ENCODE peak calls at places on chromosomes 6 and 20, in seven cellular contexts. One of them, this sample, is unnamed. For H3K27me3 and H3K4me1, the result is how much of the 10 kb centered on the place peaks cover.

GRCh38 chr6:140744648-140745320 is 1370.3 kb upstream of the CITED2 start:
- DNase-seq in right atrium auricular region: no peak
- DNase-seq in pancreas: no peak
- DNase-seq in mesendoderm: no peak
- DNase-seq in cardiac muscle cell: peak
- DNase-seq in mammary epithelial cell: peak
- DNase-seq in K562: no peak
- DNase-seq in this sample: peak

GRCh38 chr6:97456070-97456469 is 173.1 kb upstream of the MMS22L start:
- DNase-seq in mesendoderm: peak
- DNase-seq in right atrium auricular region: no peak
- DNase-seq in K562: no peak
- DNase-seq in mammary epithelial cell: no peak
- DNase-seq in pancreas: no peak
- DNase-seq in cardiac muscle cell: no peak
- DNase-seq in this sample: no peak

GRCh38 chr20:63167026-63167917 is 48.7 kb downstream of the YTHDF1 start:
- DNase-seq in mammary epithelial cell: no peak
- DNase-seq in right atrium auricular region: no peak
- DNase-seq in K562: peak
- DNase-seq in pancreas: no peak
- DNase-seq in mesendoderm: peak
- DNase-seq in cardiac muscle cell: no peak
- DNase-seq in this sample: no peak

GRCh38 chr20:1205802-1206201 is 2.5 kb downstream of the C20orf202 start:
- DNase-seq in mammary epithelial cell: no peak
- DNase-seq in mesendoderm: no peak
- DNase-seq in K562: no peak
- DNase-seq in pancreas: no peak
- DNase-seq in cardiac muscle cell: no peak
- DNase-seq in right atrium auricular region: no peak
- DNase-seq in this sample: no peak

GRCh38 chr6:45697605-45698004 is 318.1 kb downstream of the CLIC5 start:
- DNase-seq in right atrium auricular region: no peak
- DNase-seq in cardiac muscle cell: peak
- DNase-seq in K562: no peak
- DNase-seq in pancreas: no peak
- DNase-seq in mesendoderm: peak
- DNase-seq in mammary epithelial cell: peak
- DNase-seq in this sample: peak

GRCh38 chr6:110625883-110626282 is 149.5 kb upstream of the SLC22A16 start:
- DNase-seq in cardiac muscle cell: peak
- DNase-seq in pancreas: no peak
- DNase-seq in mesendoderm: no peak
- DNase-seq in K562: no peak
- DNase-seq in mammary epithelial cell: peak
- DNase-seq in right atrium auricular region: no peak
- DNase-seq in this sample: no peak

GRCh38 chr20:52493177-52493711 is 301.7 kb upstream of the ZFP64 start:
- DNase-seq in pancreas: no peak
- DNase-seq in mesendoderm: no peak
- DNase-seq in K562: no peak
- DNase-seq in mammary epithelial cell: no peak
- DNase-seq in right atrium auricular region: peak
- DNase-seq in cardiac muscle cell: peak
- DNase-seq in this sample: peak

GRCh38 chr6:10391799-10392198 is 23.1 kb downstream of the TFAP2A start:
- DNase-seq in pancreas: no peak
- DNase-seq in right atrium auricular region: no peak
- DNase-seq in mammary epithelial cell: no peak
- DNase-seq in mesendoderm: no peak
- DNase-seq in cardiac muscle cell: no peak
- DNase-seq in K562: no peak
- DNase-seq in this sample: no peak

GRCh38 chr20:19272976-19273654 is 60.7 kb downstream of the SLC24A3 start:
- DNase-seq in mesendoderm: no peak
- DNase-seq in mammary epithelial cell: no peak
- DNase-seq in pancreas: no peak
- DNase-seq in cardiac muscle cell: no peak
- DNase-seq in K562: no peak
- DNase-seq in right atrium auricular region: no peak
- DNase-seq in this sample: no peak

GRCh38 chr6:1870902-1871301 is 261.2 kb downstream of the FOXC1 start:
- DNase-seq in K562: no peak
- DNase-seq in right atrium auricular region: no peak
- DNase-seq in mesendoderm: peak
- DNase-seq in mammary epithelial cell: no peak
- DNase-seq in cardiac muscle cell: no peak
- DNase-seq in pancreas: no peak
- DNase-seq in this sample: no peak

GRCh38 chr6:137926207-137926731 is 59.2 kb downstream of the TNFAIP3 start:
- DNase-seq in K562: peak
- DNase-seq in cardiac muscle cell: peak
- DNase-seq in mammary epithelial cell: peak
- DNase-seq in mesendoderm: peak
- DNase-seq in pancreas: no peak
- DNase-seq in right atrium auricular region: no peak
- DNase-seq in this sample: peak

GRCh38 chr6:169564453-169565240 is 137.2 kb downstream of the WDR27 start:
- DNase-seq in K562: no peak
- DNase-seq in mammary epithelial cell: no peak
- DNase-seq in pancreas: no peak
- DNase-seq in right atrium auricular region: no peak
- DNase-seq in cardiac muscle cell: no peak
- DNase-seq in mesendoderm: no peak
- DNase-seq in this sample: no peak

GRCh38 chr6:169997187-169997929 is 245.9 kb downstream of the ERMARD start:
- DNase-seq in cardiac muscle cell: no peak
- DNase-seq in right atrium auricular region: no peak
- DNase-seq in mammary epithelial cell: peak
- DNase-seq in K562: no peak
- DNase-seq in mesendoderm: no peak
- DNase-seq in pancreas: no peak
- DNase-seq in this sample: no peak

GRCh38 chr6:139654888-139655782 is 280.7 kb upstream of the CITED2 start:
- DNase-seq in mammary epithelial cell: no peak
- DNase-seq in right atrium auricular region: no peak
- DNase-seq in K562: no peak
- DNase-seq in mesendoderm: peak
- DNase-seq in pancreas: no peak
- DNase-seq in cardiac muscle cell: no peak
- DNase-seq in this sample: no peak

GRCh38 chr20:7579888-7580287 is 360.4 kb downstream of the HAO1 start:
- DNase-seq in K562: no peak
- DNase-seq in mesendoderm: peak
- DNase-seq in right atrium auricular region: no peak
- DNase-seq in cardiac muscle cell: no peak
- DNase-seq in mammary epithelial cell: peak
- DNase-seq in pancreas: no peak
- DNase-seq in this sample: no peak

GRCh38 chr6:112691289-112691688 is 344.2 kb downstream of the RFPL4B start:
- DNase-seq in K562: no peak
- DNase-seq in mammary epithelial cell: peak
- DNase-seq in cardiac muscle cell: peak
- DNase-seq in right atrium auricular region: no peak
- DNase-seq in pancreas: no peak
- DNase-seq in mesendoderm: peak
- DNase-seq in this sample: peak

GRCh38 chr6:113908801-113909200 is 51.7 kb downstream of the MARCKS start:
- DNase-seq in cardiac muscle cell: peak
- DNase-seq in mammary epithelial cell: no peak
- DNase-seq in mesendoderm: peak
- DNase-seq in K562: no peak
- DNase-seq in right atrium auricular region: no peak
- DNase-seq in pancreas: no peak
- DNase-seq in this sample: no peak

GRCh38 chr6:77178821-77179220 is 284.5 kb downstream of the HTR1B start:
- DNase-seq in cardiac muscle cell: peak
- DNase-seq in mammary epithelial cell: peak
- DNase-seq in mesendoderm: no peak
- DNase-seq in right atrium auricular region: no peak
- DNase-seq in K562: no peak
- DNase-seq in pancreas: no peak
- DNase-seq in this sample: no peak

GRCh38 chr6:16181429-16182359 is 52.8 kb downstream of the MYLIP start:
- DNase-seq in mesendoderm: no peak
- DNase-seq in K562: no peak
- DNase-seq in right atrium auricular region: no peak
- DNase-seq in mammary epithelial cell: peak
- DNase-seq in pancreas: peak
- DNase-seq in cardiac muscle cell: no peak
- DNase-seq in this sample: no peak

GRCh38 chr6:132114201-132114860 is 163.2 kb upstream of the CCN2 start:
- DNase-seq in right atrium auricular region: no peak
- DNase-seq in mesendoderm: no peak
- DNase-seq in cardiac muscle cell: peak
- DNase-seq in K562: no peak
- DNase-seq in mammary epithelial cell: peak
- DNase-seq in pancreas: no peak
- DNase-seq in this sample: peak

GRCh38 chr20:54337131-54337530 is 129.2 kb downstream of the PFDN4 start:
- DNase-seq in pancreas: no peak
- DNase-seq in cardiac muscle cell: no peak
- DNase-seq in mesendoderm: no peak
- DNase-seq in K562: no peak
- DNase-seq in right atrium auricular region: no peak
- DNase-seq in mammary epithelial cell: no peak
- DNase-seq in this sample: no peak

GRCh38 chr6:154893927-154894326 is 101.2 kb upstream of the TIAM2 start:
- DNase-seq in cardiac muscle cell: no peak
- DNase-seq in mammary epithelial cell: no peak
- DNase-seq in pancreas: no peak
- DNase-seq in K562: no peak
- DNase-seq in right atrium auricular region: no peak
- DNase-seq in mesendoderm: no peak
- DNase-seq in this sample: peak

GRCh38 chr6:119742188-119742803 is 392.7 kb upstream of the MAN1A1 start:
- DNase-seq in pancreas: peak
- DNase-seq in right atrium auricular region: peak
- DNase-seq in K562: peak
- DNase-seq in cardiac muscle cell: peak
- DNase-seq in mesendoderm: peak
- DNase-seq in mammary epithelial cell: peak
- DNase-seq in this sample: peak

GRCh38 chr20:32984196-32984595 is 20.0 kb downstream of the SUN5 start:
- DNase-seq in right atrium auricular region: no peak
- DNase-seq in mesendoderm: peak
- DNase-seq in cardiac muscle cell: no peak
- DNase-seq in mammary epithelial cell: no peak
- DNase-seq in pancreas: no peak
- DNase-seq in K562: peak
- DNase-seq in this sample: no peak

GRCh38 chr20:51505566-51505965 is 37.0 kb downstream of the NFATC2 start:
- DNase-seq in pancreas: no peak
- DNase-seq in mesendoderm: no peak
- DNase-seq in right atrium auricular region: no peak
- DNase-seq in K562: no peak
- DNase-seq in cardiac muscle cell: no peak
- DNase-seq in mammary epithelial cell: no peak
- DNase-seq in this sample: no peak

GRCh38 chr6:5085638-5086293 is 625 bp downstream of the PPP1R3G start:
- DNase-seq in right atrium auricular region: no peak
- DNase-seq in mammary epithelial cell: peak
- DNase-seq in mesendoderm: peak
- DNase-seq in pancreas: no peak
- DNase-seq in cardiac muscle cell: peak
- DNase-seq in K562: no peak
- DNase-seq in this sample: no peak

GRCh38 chr20:2331901-2332565 is 36.2 kb downstream of the TGM3 start:
- DNase-seq in cardiac muscle cell: no peak
- DNase-seq in mammary epithelial cell: no peak
- DNase-seq in mesendoderm: no peak
- DNase-seq in K562: no peak
- DNase-seq in pancreas: no peak
- DNase-seq in right atrium auricular region: no peak
- DNase-seq in this sample: no peak
- H3K27me3 ChIP-seq in cardiac muscle cell: under half
- H3K27me3 ChIP-seq in mammary epithelial cell: under half
- H3K27me3 ChIP-seq in mesendoderm: under half
- H3K27me3 ChIP-seq in K562: under half
- H3K27me3 ChIP-seq in pancreas: under half
- H3K27me3 ChIP-seq in right atrium auricular region: under half
- H3K27me3 ChIP-seq in this sample: under half

GRCh38 chr6:72639920-72640621 is 18.2 kb downstream of the KCNQ5 start:
- DNase-seq in pancreas: no peak
- DNase-seq in mammary epithelial cell: no peak
- DNase-seq in cardiac muscle cell: no peak
- DNase-seq in mesendoderm: peak
- DNase-seq in right atrium auricular region: no peak
- DNase-seq in K562: no peak
- DNase-seq in this sample: no peak
- H3K4me1 ChIP-seq in pancreas: under half
- H3K4me1 ChIP-seq in mammary epithelial cell: under half
- H3K4me1 ChIP-seq in cardiac muscle cell: half or more
- H3K4me1 ChIP-seq in mesendoderm: under half
- H3K4me1 ChIP-seq in right atrium auricular region: under half
- H3K4me1 ChIP-seq in K562: under half
- H3K4me1 ChIP-seq in this sample: under half

GRCh38 chr6:54138795-54139194 is 27.6 kb downstream of the MLIP start:
- DNase-seq in pancreas: no peak
- DNase-seq in right atrium auricular region: no peak
- DNase-seq in mesendoderm: no peak
- DNase-seq in K562: no peak
- DNase-seq in cardiac muscle cell: no peak
- DNase-seq in mammary epithelial cell: no peak
- DNase-seq in this sample: no peak

GRCh38 chr6:54142889-54143519 is 31.8 kb downstream of the MLIP start:
- DNase-seq in cardiac muscle cell: no peak
- DNase-seq in mammary epithelial cell: no peak
- DNase-seq in pancreas: no peak
- DNase-seq in mesendoderm: no peak
- DNase-seq in right atrium auricular region: no peak
- DNase-seq in K562: no peak
- DNase-seq in this sample: no peak
- H3K4me3 ChIP-seq in cardiac muscle cell: no peak
- H3K4me3 ChIP-seq in mammary epithelial cell: no peak
- H3K4me3 ChIP-seq in pancreas: no peak
- H3K4me3 ChIP-seq in mesendoderm: no peak
- H3K4me3 ChIP-seq in right atrium auricular region: no peak
- H3K4me3 ChIP-seq in K562: no peak
- H3K4me3 ChIP-seq in this sample: no peak

GRCh38 chr20:59576216-59576953 is 28.0 kb upstream of the PHACTR3 start:
- DNase-seq in cardiac muscle cell: no peak
- DNase-seq in K562: no peak
- DNase-seq in mesendoderm: peak
- DNase-seq in mammary epithelial cell: no peak
- DNase-seq in right atrium auricular region: no peak
- DNase-seq in pancreas: no peak
- DNase-seq in this sample: no peak
- H3K27me3 ChIP-seq in cardiac muscle cell: under half
- H3K27me3 ChIP-seq in K562: half or more
- H3K27me3 ChIP-seq in mesendoderm: under half
- H3K27me3 ChIP-seq in mammary epithelial cell: under half
- H3K27me3 ChIP-seq in right atrium auricular region: under half
- H3K27me3 ChIP-seq in pancreas: under half
- H3K27me3 ChIP-seq in this sample: under half

GRCh38 chr20:5865604-5866003 is 84.7 kb downstream of the TRMT6 start:
- DNase-seq in mesendoderm: no peak
- DNase-seq in pancreas: no peak
- DNase-seq in K562: no peak
- DNase-seq in cardiac muscle cell: no peak
- DNase-seq in mammary epithelial cell: peak
- DNase-seq in right atrium auricular region: no peak
- DNase-seq in this sample: no peak
- H3K4me1 ChIP-seq in mesendoderm: under half
- H3K4me1 ChIP-seq in pancreas: under half
- H3K4me1 ChIP-seq in K562: under half
- H3K4me1 ChIP-seq in cardiac muscle cell: under half
- H3K4me1 ChIP-seq in mammary epithelial cell: under half
- H3K4me1 ChIP-seq in right atrium auricular region: under half
- H3K4me1 ChIP-seq in this sample: under half